ENCODE peak calls at places on chromosomes 4 and X, in four cellular contexts. O, A, V and I are unnamed samples.
A peak's percentile ranks its signal among the peaks of the same experiment; 100 is the strongest.

GRCh38 chrX:101415180-101416130 is 7.4 kb downstream of the HNRNPH2 start:
- DNase-seq in O (peak; percentile 81), V (peak; percentile 19), A (no peak), I (no peak)

GRCh38 chr4:145830699-145831098 is 107.9 kb downstream of the ZNF827 start:
- DNase-seq in O (no peak), A (no peak), V (no peak), I (no peak)

GRCh38 chr4:6999172-7000086 is 43.7 kb upstream of the TADA2B start:
- DNase-seq in O (no peak), A (peak; percentile 12), V (peak; percentile 21), I (no peak)

GRCh38 chr4:123924536-123924935 is 527.9 kb downstream of the SPRY1 start:
- DNase-seq in A (peak; percentile 20), V (no peak), O (peak; percentile 22), I (no peak)

GRCh38 chrX:40105016-40105790 is 7.4 kb upstream of the BCOR start:
- DNase-seq in V (peak; percentile 24), O (peak; percentile 51), A (peak; percentile 48), I (no peak)

GRCh38 chr4:67770422-67770821 is 16.2 kb upstream of the GNRHR start:
- DNase-seq in O (no peak), A (no peak), V (no peak), I (no peak)

GRCh38 chr4:53595204-53595603 is 3.9 kb upstream of the LNX1 start:
- DNase-seq in V (no peak), O (no peak), A (no peak), I (no peak)

GRCh38 chr4:8913858-8914460 is 42.3 kb upstream of the HMX1 start:
- DNase-seq in O (no peak), A (no peak), V (no peak), I (peak; percentile 42)

GRCh38 chr4:7744131-7744804 is 195.4 kb downstream of the AFAP1 start:
- DNase-seq in V (no peak), A (no peak), O (no peak), I (no peak)

GRCh38 chr4:168605411-168605810 is 108.6 kb downstream of the PALLD start:
- DNase-seq in O (peak; percentile 87), V (no peak), A (peak; percentile 11), I (no peak)

GRCh38 chrX:108468486-108468885 is 28.8 kb downstream of the COL4A5 start:
- DNase-seq in V (no peak), O (peak; percentile 70), A (no peak), I (no peak)

GRCh38 chr4:1506956-1507721 is 100.9 kb upstream of the NKX1-1 start:
- DNase-seq in A (no peak), O (no peak), V (no peak), I (no peak)

GRCh38 chr4:98446499-98447375 is 185.6 kb downstream of the RAP1GDS1 start:
- DNase-seq in A (no peak), V (peak; percentile 58), O (peak; percentile 96), I (no peak)

GRCh38 chr4:151530230-151530629 is 121.3 kb downstream of the FHIP1A start:
- DNase-seq in O (no peak), A (no peak), V (no peak), I (no peak)

GRCh38 chr4:120692964-120693363 is 229.6 kb downstream of the PRDM5 start:
- DNase-seq in V (no peak), A (peak; percentile 62), O (peak; percentile 96), I (no peak)

GRCh38 chr4:176611351-176611750 is 181.4 kb downstream of the VEGFC start:
- DNase-seq in A (no peak), O (peak; percentile 75), V (no peak), I (no peak)

GRCh38 chrX:136694491-136695087 is 46.6 kb downstream of the CD40LG start:
- DNase-seq in O (peak; percentile 62), A (peak; percentile 34), V (no peak), I (no peak)

GRCh38 chrX:154056739-154057367 is 37.2 kb upstream of the IRAK1 start:
- DNase-seq in A (no peak), O (peak; percentile 51), V (no peak), I (no peak)

GRCh38 chr4:76219299-76220055 is 5.9 kb upstream of the SCARB2 start:
- DNase-seq in V (no peak), A (no peak), O (peak; percentile 86), I (no peak)

GRCh38 chrX:20066968-20067708 is 49.6 kb downstream of the MAP7D2 start:
- DNase-seq in V (peak; percentile 1), A (peak; percentile 59), O (peak; percentile 68), I (no peak)